ENCODE peak calls at places on chromosomes 11 and 22, in seven cellular contexts. D is anterior cingulate cortex; U is heart right ventricle; Z is stimulated activated CD4-positive, alpha-beta T cell treated with anti-CD3 and anti-CD28 coated beads, TNF-alpha, amount 100 ng/mL, for 48 hours; L is G401; Y is D721Med; B is brain microvascular endothelial cell. J is an unnamed sample.

GRCh38 chr11:121063728-121064127 is 37.3 kb upstream of the TECTA start:
- DNase-seq in Z (no peak), D (no peak), U (no peak), L (no peak), Y (no peak), B (no peak), J (no peak)

GRCh38 chr22:44272330-44272729 is 40.4 kb downstream of the SHISAL1 start:
- DNase-seq in B (no peak), L (peak; percentile 6), D (peak; percentile 28), Y (no peak), Z (no peak), U (no peak), J (no peak)

GRCh38 chr11:66412110-66412509 is 8.7 kb upstream of the NPAS4 start:
- DNase-seq in Z (no peak), L (no peak), D (no peak), B (no peak), U (no peak), Y (no peak), J (no peak)

GRCh38 chr11:15006139-15006759 is 34.1 kb upstream of the CALCA start:
- DNase-seq in Z (no peak), B (peak; percentile 34), D (no peak), L (peak; percentile 7), Y (no peak), U (no peak), J (no peak)

GRCh38 chr22:44955102-44955501 is 54.7 kb downstream of the PHF21B start:
- DNase-seq in L (no peak), Y (no peak), U (no peak), D (no peak), B (no peak), Z (no peak), J (no peak)

GRCh38 chr11:110761994-110762393 is 49.8 kb upstream of the ARHGAP20 start:
- DNase-seq in U (no peak), Y (no peak), L (no peak), Z (no peak), B (no peak), D (no peak), J (no peak)

GRCh38 chr22:39077513-39077840 is 402 bp downstream of the APOBEC3G start:
- DNase-seq in D (no peak), U (no peak), B (no peak), Y (no peak), Z (no peak), L (no peak), J (no peak)

GRCh38 chr11:124793466-124794278 is 6.5 kb downstream of the MSANTD2 start:
- DNase-seq in D (no peak), L (peak; percentile 37), B (no peak), U (no peak), Y (no peak), Z (no peak), J (peak; percentile 50)

GRCh38 chr11:86743223-86744118 is 56.9 kb upstream of the PRSS23 start:
- DNase-seq in D (peak; percentile 18), L (no peak), U (no peak), B (peak; percentile 98), Z (peak; percentile 42), Y (no peak), J (peak; percentile 63)

GRCh38 chr11:70545626-70545945 is 147.3 kb downstream of the CTTN start:
- DNase-seq in U (no peak), Z (no peak), D (no peak), L (no peak), Y (no peak), B (no peak), J (no peak)

GRCh38 chr11:19931141-19931767 is 218.6 kb downstream of the NAV2 start:
- DNase-seq in L (no peak), Y (no peak), D (no peak), Z (no peak), B (no peak), U (no peak), J (peak; percentile 48)

GRCh38 chr11:134541951-134542350 is 129.9 kb upstream of the B3GAT1 start:
- DNase-seq in Z (no peak), U (no peak), L (no peak), B (no peak), D (no peak), Y (no peak), J (no peak)

GRCh38 chr22:46665151-46665695 is 45.0 kb downstream of the GRAMD4 start:
- DNase-seq in B (no peak), L (no peak), Y (no peak), U (no peak), Z (no peak), D (no peak), J (no peak)

GRCh38 chr11:134116210-134116609 is 47.3 kb downstream of the JAM3 start:
- DNase-seq in Y (no peak), U (no peak), Z (no peak), D (no peak), B (no peak), L (no peak), J (no peak)

GRCh38 chr22:21446827-21447690 is 20.1 kb upstream of the TMEM191C start:
- DNase-seq in U (no peak), Y (no peak), B (no peak), Z (no peak), D (no peak), L (no peak), J (no peak)

GRCh38 chr11:93842461-93842860 is 8.0 kb downstream of the VSTM5 start:
- DNase-seq in U (no peak), Z (no peak), D (no peak), B (peak; percentile 30), Y (no peak), L (no peak), J (peak; percentile 37)

GRCh38 chr11:27599217-27599616 is 92.6 kb upstream of the LIN7C start:
- DNase-seq in Y (no peak), D (no peak), L (no peak), B (no peak), U (no peak), Z (no peak), J (no peak)

GRCh38 chr22:49886346-49887073 is 31.7 kb downstream of the ALG12 start:
- DNase-seq in L (no peak), D (no peak), Z (no peak), B (no peak), Y (no peak), U (no peak), J (no peak)

GRCh38 chr11:27757953-27758352 is 57.7 kb upstream of the BDNF start:
- DNase-seq in D (no peak), U (no peak), Z (no peak), Y (no peak), L (peak; percentile 37), B (peak; percentile 62), J (peak; percentile 37)

GRCh38 chr11:57779275-57779674 is 17.7 kb downstream of the CTNND1 start:
- DNase-seq in B (peak; percentile 45), U (no peak), Z (no peak), D (no peak), Y (no peak), L (peak; percentile 22), J (no peak)

GRCh38 chr22:37161442-37161841 is 11.7 kb upstream of the IL2RB start:
- DNase-seq in L (no peak), U (no peak), B (no peak), D (no peak), Y (no peak), Z (no peak), J (peak; percentile 36)

J was measured in hepatic stellate cell.